ENCODE peak calls at places on chromosomes 7 and 10, in eight cellular contexts. L is PC-9, B is IMR-90, D is heart right ventricle, W is stomach, M is GM23338, Q is fibroblast of lung, I is gastrocnemius medialis. N is an unnamed sample.

GRCh38 chr7:140745654-140746053 is 49.1 kb downstream of the NDUFB2 start:
- DNase-seq in L (no peak), B (no peak), D (no peak), W (no peak), M (no peak), Q (no peak), I (no peak), N (no peak)

GRCh38 chr10:123860209-123860608 is 31.4 kb downstream of the CPXM2 start:
- DNase-seq in L (no peak), B (no peak), D (no peak), W (no peak), M (no peak), Q (no peak), I (no peak), N (no peak)

GRCh38 chr10:35783305-35783838 is 141.3 kb upstream of the FZD8 start:
- DNase-seq in L (no peak), B (peak; percentile 31), D (no peak), W (no peak), M (no peak), Q (peak; percentile 62), I (no peak), N (no peak)

GRCh38 chr7:106959753-106960152 is 84.8 kb upstream of the PRKAR2B start:
- DNase-seq in L (no peak), B (no peak), D (no peak), W (no peak), M (peak; percentile 78), Q (no peak), I (no peak), N (no peak)

GRCh38 chr10:71511206-71511605 is 114.5 kb downstream of the CDH23 start:
- DNase-seq in L (no peak), B (no peak), D (no peak), W (no peak), M (no peak), Q (no peak), I (no peak), N (no peak)

GRCh38 chr10:24242562-24242961 is 33.6 kb downstream of the KIAA1217 start:
- DNase-seq in L (no peak), B (no peak), D (no peak), W (no peak), M (no peak), Q (peak; percentile 49), I (no peak), N (no peak)

GRCh38 chr7:137695942-137696341 is 150.8 kb downstream of the DGKI start:
- DNase-seq in L (no peak), B (no peak), D (no peak), W (no peak), M (no peak), Q (no peak), I (no peak), N (no peak)

GRCh38 chr7:44145969-44146897 is 5.1 kb upstream of the MYL7 start:
- DNase-seq in L (no peak), B (peak; percentile 12), D (peak; percentile 79), W (peak; percentile 83), M (peak; percentile 97), Q (peak; percentile 45), I (no peak), N (peak; percentile 82)

GRCh38 chr7:14748461-14748860 is 154.1 kb downstream of the DGKB start:
- DNase-seq in L (no peak), B (peak; percentile 77), D (no peak), W (no peak), M (no peak), Q (peak; percentile 91), I (no peak), N (no peak)

DNA sequence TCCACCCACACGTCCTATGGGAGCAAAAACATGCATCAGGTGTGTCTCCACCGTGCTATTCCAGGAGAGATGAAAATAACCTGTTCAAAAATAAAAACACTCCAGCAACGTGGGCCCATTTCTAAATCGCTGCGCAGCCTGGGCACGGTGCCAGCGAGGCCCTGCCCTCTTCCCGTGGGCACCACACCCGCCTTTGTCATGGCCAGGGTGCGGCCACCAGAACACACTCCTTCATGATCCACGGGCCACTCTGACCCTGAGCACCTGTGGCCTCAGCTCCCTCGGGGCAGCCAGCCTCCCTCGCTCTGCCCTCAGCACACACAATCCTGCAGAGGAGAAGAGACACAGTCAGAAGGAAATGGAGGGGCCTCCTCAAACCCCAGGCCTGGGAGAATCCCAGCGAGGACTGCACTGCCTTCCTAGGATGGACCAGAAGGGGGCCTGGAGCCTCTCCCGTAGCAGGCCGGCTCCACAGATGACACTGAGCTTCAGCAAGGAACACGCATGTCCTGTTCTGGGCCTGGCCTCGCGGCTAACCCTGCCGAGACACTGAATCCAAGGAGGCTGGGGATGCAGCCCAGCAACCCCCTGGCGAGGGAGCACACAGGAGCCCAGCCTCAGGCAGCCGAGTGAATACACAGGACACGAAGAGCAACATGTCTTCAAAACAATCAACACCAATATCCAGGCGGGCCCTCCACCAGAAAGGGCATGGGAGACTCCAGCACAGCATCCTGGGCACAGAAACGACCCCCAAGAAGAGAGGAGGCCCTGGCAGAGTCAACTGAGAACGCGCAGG is 169.0 kb downstream of the MAD1L1 start:
- DNase-seq in L (peak; percentile 56), B (peak; percentile 17), D (no peak), W (peak; percentile 65), M (peak; percentile 52), Q (no peak), I (no peak), N (no peak)
- TF ChIP-seq CTCF in L (no peak), B (peak; percentile 16), D (peak; percentile 37), W (no peak), M (peak; percentile 30), Q (peak; percentile 46), I (no peak), N (peak; percentile 20)

GRCh38 chr7:16728811-16729210 is 24.7 kb upstream of the TSPAN13 start:
- DNase-seq in L (no peak), B (no peak), D (no peak), W (no peak), M (no peak), Q (peak; percentile 60), I (no peak), N (no peak)

GRCh38 chr7:16732828-16733227 is 20.7 kb upstream of the TSPAN13 start:
- DNase-seq in L (no peak), B (no peak), D (no peak), W (no peak), M (no peak), Q (no peak), I (no peak), N (no peak)

GRCh38 chr7:16730937-16731336 is 22.6 kb upstream of the TSPAN13 start:
- DNase-seq in L (no peak), B (no peak), D (no peak), W (no peak), M (no peak), Q (no peak), I (no peak), N (no peak)

GRCh38 chr7:16738014-16738688 is 15.4 kb upstream of the TSPAN13 start:
- DNase-seq in L (no peak), B (no peak), D (no peak), W (no peak), M (no peak), Q (no peak), I (no peak), N (no peak)

DNA sequence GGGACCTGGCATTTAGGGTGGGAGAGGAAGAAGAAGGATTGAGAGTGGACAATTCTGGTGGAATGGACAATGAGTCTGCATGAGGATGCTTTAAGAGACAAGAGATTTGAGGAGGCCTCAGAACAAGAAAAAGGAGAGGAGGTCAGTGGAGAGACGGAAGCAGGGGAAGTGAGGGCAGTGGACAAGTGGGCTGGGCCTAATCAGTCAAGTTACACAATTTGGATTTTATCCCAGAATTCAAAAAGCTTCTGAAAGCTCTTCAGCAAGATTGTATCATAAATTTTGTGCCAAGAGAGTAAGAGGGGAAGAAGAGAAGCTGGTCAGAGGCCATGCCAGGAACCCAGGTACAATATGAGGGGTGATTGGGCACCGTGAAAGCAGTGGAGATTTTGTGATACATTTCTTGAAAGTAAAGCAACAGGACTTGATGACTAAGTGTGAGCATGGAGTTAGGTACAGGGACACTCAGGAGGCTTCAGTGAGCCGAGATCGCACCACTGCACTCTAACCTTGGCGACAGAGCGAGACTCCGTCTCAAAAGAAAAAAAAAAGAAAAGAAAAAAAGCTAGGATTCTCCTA is 19.3 kb upstream of the TSPAN13 start:
- DNase-seq in L (no peak), B (no peak), D (no peak), W (no peak), M (no peak), Q (no peak), I (no peak), N (no peak)
- H3K36me3 ChIP-seq in L (no peaks in the 10 kb centered on the region), B (no peaks in the 10 kb centered on the region), D (no peaks in the 10 kb centered on the region), W (no peaks in the 10 kb centered on the region), M (no peaks in the 10 kb centered on the region), Q (no peaks in the 10 kb centered on the region), I (no peaks in the 10 kb centered on the region), N (no peaks in the 10 kb centered on the region)

DNA sequence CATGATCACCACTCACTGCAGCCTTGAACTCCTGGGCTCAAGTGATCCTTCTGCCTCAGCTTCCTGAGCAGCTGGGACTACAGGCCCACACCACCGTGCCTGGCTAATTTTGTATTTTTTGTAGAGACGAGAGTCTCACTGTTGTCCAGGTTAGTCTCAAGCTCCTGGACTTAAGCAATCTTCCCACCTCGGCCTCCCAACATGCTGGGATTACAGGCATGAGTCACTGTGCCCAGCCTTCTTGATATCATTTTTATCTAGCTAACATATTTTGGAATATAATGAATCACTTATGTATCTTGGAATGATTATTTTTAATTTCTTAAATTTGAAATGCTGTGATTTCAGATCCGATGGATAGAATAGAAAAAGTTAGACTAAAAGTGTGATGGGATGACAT is 18.4 kb downstream of the ARL4A start:
- DNase-seq in L (no peak), B (no peak), D (no peak), W (no peak), M (no peak), Q (peak; percentile 31), I (no peak), N (no peak)
- H3K27ac ChIP-seq in L (no peak overlapping the region), B (no peak overlapping the region), D (no peak overlapping the region), W (no peak overlapping the region), M (no peak overlapping the region), Q (no peak overlapping the region), I (no peak overlapping the region), N (no peak overlapping the region)

DNA sequence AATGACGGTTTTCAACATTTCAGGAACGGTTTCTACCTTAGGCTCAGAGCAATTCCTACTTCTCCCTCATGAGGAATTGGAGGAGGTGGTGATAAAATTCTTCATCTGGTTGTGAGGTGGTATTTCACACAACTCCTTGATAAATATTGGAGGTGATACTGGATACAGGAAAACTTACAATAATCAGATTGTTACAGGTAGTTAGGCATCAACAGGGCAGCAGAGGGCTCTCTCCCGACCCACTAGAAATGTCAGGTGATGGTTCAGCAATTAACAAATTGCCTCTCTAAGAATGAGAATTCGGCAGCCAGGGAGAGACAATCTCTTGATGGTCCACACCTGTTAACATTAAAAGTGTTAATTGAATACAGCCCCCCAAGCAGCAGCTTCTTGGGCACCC is 22.6 kb downstream of the ZNF786 start:
- DNase-seq in L (no peak), B (no peak), D (no peak), W (no peak), M (peak; percentile 50), Q (no peak), I (no peak), N (no peak)
- TF ChIP-seq CTCF in L (peak; percentile 47), B (no peak), D (no peak), W (no peak), M (peak; percentile 44), Q (no peak), I (no peak), N (no peak)

N was measured in psoas muscle.